ENCODE peak calls at places on chromosomes 13 and 19, in four cellular contexts. K is pancreas; Y is stimulated activated CD8-positive, alpha-beta memory T cell treated with anti-CD3 and anti-CD28 coated beads, Interleukin-7, amount 100 ng/mL, for 24 hours; N is stimulated activated CD4-positive, alpha-beta T cell treated with anti-CD3 and anti-CD28 coated beads, Interleukin-15, amount 100 ng/mL, for 48 hours. Z is an unnamed sample.

GRCh38 chr13:38202730-38203129 is 146.9 kb upstream of the UFM1 start:
- DNase-seq in K (no peak), Y (no peak), N (no peak), Z (no peak)

GRCh38 chr19:35045667-35046300 is 4.3 kb downstream of the HPN start:
- DNase-seq in K (no peak), Y (no peak), N (peak; percentile 36), Z (no peak)

GRCh38 chr13:42355118-42355840 is 83.3 kb downstream of the AKAP11 start:
- DNase-seq in K (no peak), Y (no peak), N (peak; percentile 41), Z (no peak)

GRCh38 chr19:42178791-42179500 is 38.5 kb downstream of the DEDD2 start:
- DNase-seq in K (no peak), Y (no peak), N (no peak), Z (no peak)

GRCh38 chr19:27887946-27888345 is 1325.0 kb downstream of the UQCRFS1 start:
- DNase-seq in K (no peak), Y (no peak), N (no peak), Z (no peak)

GRCh38 chr13:43303040-43303729 is 279.8 kb downstream of the DNAJC15 start:
- DNase-seq in K (peak; percentile 63), Y (no peak), N (no peak), Z (peak; percentile 73)

GRCh38 chr13:61908906-61909305 is 493.3 kb upstream of the PCDH20 start:
- DNase-seq in K (no peak), Y (no peak), N (no peak), Z (no peak)

GRCh38 chr19:45767881-45768643 is 990 bp downstream of the SIX5 start:
- DNase-seq in K (peak; percentile 81), Y (no peak), N (no peak), Z (peak; percentile 84)

GRCh38 chr19:38685666-38686529 is 38.4 kb downstream of the ACTN4 start:
- DNase-seq in K (no peak), Y (no peak), N (no peak), Z (no peak)